ENCODE peak calls at places on chromosomes 11 and 22, in four cellular contexts. Y, R, I and A are unnamed samples.
A peak's percentile ranks its signal among the peaks of the same experiment; 100 is the strongest.

GRCh38 chr22:40348025-40348658 is 1.8 kb downstream of the ADSL start:
- DNase-seq in Y (peak; percentile 51), R (peak; percentile 47), I (no peak), A (peak; percentile 46)

GRCh38 chr11:96748639-96749370 is 359.0 kb downstream of the JRKL start:
- DNase-seq in Y (no peak), R (no peak), I (no peak), A (no peak)

GRCh38 chr22:32919629-32920028 is 118.1 kb downstream of the TIMP3 start:
- DNase-seq in Y (no peak), R (no peak), I (no peak), A (no peak)

GRCh38 chr11:119198925-119199324 is 7.2 kb upstream of the CBL start:
- DNase-seq in Y (no peak), R (no peak), I (no peak), A (no peak)

GRCh38 chr11:60321051-60321450 is 6.0 kb upstream of the MS4A6E start:
- DNase-seq in Y (no peak), R (no peak), I (no peak), A (no peak)

GRCh38 chr11:14554959-14555358 is 34.8 kb upstream of the PSMA1 start:
- DNase-seq in Y (no peak), R (no peak), I (no peak), A (no peak)

GRCh38 chr11:131495417-131495816 is 125.0 kb downstream of the NTM start:
- DNase-seq in Y (no peak), R (no peak), I (no peak), A (no peak)

GRCh38 chr11:46335271-46335670 is 12.0 kb upstream of the DGKZ start:
- DNase-seq in Y (no peak), R (no peak), I (no peak), A (no peak)

GRCh38 chr11:22792497-22792896 is 37.1 kb downstream of the SVIP start:
- DNase-seq in Y (peak; percentile 21), R (no peak), I (no peak), A (no peak)

GRCh38 chr11:124470516-124471231 is 25.2 kb upstream of the OR8B8 start:
- DNase-seq in Y (no peak), R (no peak), I (no peak), A (no peak)

GRCh38 chr22:42697542-42698013 is 23.1 kb downstream of the A4GALT start:
- DNase-seq in Y (no peak), R (no peak), I (no peak), A (no peak)

GRCh38 chr11:86120807-86121206 is 51.9 kb upstream of the PICALM start:
- DNase-seq in Y (no peak), R (no peak), I (no peak), A (no peak)

GRCh38 chr11:13463779-13464290 is 813 bp upstream of the BTBD10 start:
- DNase-seq in Y (no peak), R (no peak), I (no peak), A (no peak)

GRCh38 chr22:31509041-31509440 is 12.7 kb downstream of the SFI1 start:
- DNase-seq in Y (no peak), R (no peak), I (no peak), A (no peak)

GRCh38 chr22:17334054-17334453 is 35.2 kb upstream of the CECR2 start:
- DNase-seq in Y (peak; percentile 5), R (no peak), I (no peak), A (no peak)

GRCh38 chr11:27423125-27423524 is 49.5 kb downstream of the LGR4 start:
- DNase-seq in Y (no peak), R (peak; percentile 89), I (no peak), A (no peak)

GRCh38 chr11:110186456-110186855 is 93.3 kb downstream of the ZC3H12C start:
- DNase-seq in Y (no peak), R (no peak), I (no peak), A (no peak)

GRCh38 chr11:85798361-85798760 is 12.6 kb downstream of the SYTL2 start:
- DNase-seq in Y (no peak), R (no peak), I (no peak), A (no peak)

GRCh38 chr11:67572747-67573419 is 10.7 kb upstream of the GSTP1 start:
- DNase-seq in Y (peak; percentile 32), R (no peak), I (no peak), A (no peak)

GRCh38 chr11:37657645-37658044 is 1059.6 kb upstream of the RAG2 start:
- DNase-seq in Y (no peak), R (no peak), I (no peak), A (no peak)

GRCh38 chr22:38271101-38271500 is 1.7 kb downstream of the TMEM184B start:
- DNase-seq in Y (no peak), R (no peak), I (no peak), A (no peak)

GRCh38 chr11:121595717-121596156 is 143.0 kb upstream of the SORL1-AS1 start:
- DNase-seq in Y (no peak), R (no peak), I (no peak), A (no peak)

GRCh38 chr22:48301421-48301820 is 1526.3 kb downstream of the BRD1 start:
- DNase-seq in Y (no peak), R (no peak), I (no peak), A (no peak)

GRCh38 chr22:25100972-25101371 is 98.7 kb upstream of the CRYBB3 start:
- DNase-seq in Y (peak; percentile 76), R (no peak), I (no peak), A (no peak)

GRCh38 chr11:67558084-67558772 is 25.4 kb upstream of the GSTP1 start:
- DNase-seq in Y (no peak), R (no peak), I (peak; percentile 61), A (no peak)

GRCh38 chr11:2525166-2525861 is 80.5 kb downstream of the KCNQ1 start:
- DNase-seq in Y (no peak), R (no peak), I (no peak), A (no peak)

GRCh38 chr11:133082453-133082781 is 449.9 kb downstream of the OPCML start:
- DNase-seq in Y (no peak), R (no peak), I (no peak), A (no peak)

GRCh38 chr11:130128626-130129025 is 31.0 kb upstream of the ST14 start:
- DNase-seq in Y (no peak), R (no peak), I (no peak), A (no peak)

GRCh38 chr11:16749666-16750065 is 11.2 kb downstream of the C11orf58 start:
- DNase-seq in Y (no peak), R (no peak), I (no peak), A (no peak)

GRCh38 chr11:79076526-79077115 is 364.2 kb downstream of the TENM4 start:
- DNase-seq in Y (peak; percentile 55), R (no peak), I (no peak), A (no peak)

GRCh38 chr11:34646431-34646830 is 25.5 kb downstream of the EHF start:
- DNase-seq in Y (no peak), R (no peak), I (no peak), A (no peak)

GRCh38 chr11:100941033-100941432 is 188.6 kb downstream of the PGR start:
- DNase-seq in Y (no peak), R (no peak), I (no peak), A (no peak)

GRCh38 chr11:78567209-78567608 is 7.5 kb downstream of the NARS2 start:
- DNase-seq in Y (no peak), R (no peak), I (no peak), A (no peak)

GRCh38 chr11:61696602-61697001 is 16.4 kb downstream of the DAGLA start:
- DNase-seq in Y (no peak), R (no peak), I (no peak), A (no peak)

GRCh38 chr22:44615602-44616180 is 86.3 kb upstream of the PRR5 start:
- DNase-seq in Y (no peak), R (no peak), I (no peak), A (no peak)

GRCh38 chr11:127199306-127199801 is 198.8 kb upstream of the KIRREL3 start:
- DNase-seq in Y (no peak), R (no peak), I (no peak), A (no peak)

GRCh38 chr11:36257351-36257750 is 31.9 kb downstream of the COMMD9 start:
- DNase-seq in Y (no peak), R (no peak), I (no peak), A (no peak)
- TF ChIP-seq SPI1 in Y (no peak), R (no peak), I (no peak), A (no peak)

GRCh38 chr11:83035070-83035854 is 36.4 kb downstream of the RAB30 start:
- DNase-seq in Y (no peak), R (no peak), I (no peak), A (no peak)

GRCh38 chr11:83034673-83035014 is 37.1 kb downstream of the RAB30 start:
- DNase-seq in Y (no peak), R (no peak), I (no peak), A (no peak)

GRCh38 chr11:83033367-83033766 is 38.3 kb downstream of the RAB30 start:
- DNase-seq in Y (no peak), R (no peak), I (no peak), A (no peak)

GRCh38 chr11:83036701-83037100 is 35.0 kb downstream of the RAB30 start:
- DNase-seq in Y (no peak), R (no peak), I (no peak), A (no peak)

GRCh38 chr11:83033972-83034672 is 37.6 kb downstream of the RAB30 start:
- DNase-seq in Y (no peak), R (no peak), I (no peak), A (no peak)
- TF ChIP-seq SPI1 in Y (no peak), R (no peak), I (no peak), A (no peak)

DNA sequence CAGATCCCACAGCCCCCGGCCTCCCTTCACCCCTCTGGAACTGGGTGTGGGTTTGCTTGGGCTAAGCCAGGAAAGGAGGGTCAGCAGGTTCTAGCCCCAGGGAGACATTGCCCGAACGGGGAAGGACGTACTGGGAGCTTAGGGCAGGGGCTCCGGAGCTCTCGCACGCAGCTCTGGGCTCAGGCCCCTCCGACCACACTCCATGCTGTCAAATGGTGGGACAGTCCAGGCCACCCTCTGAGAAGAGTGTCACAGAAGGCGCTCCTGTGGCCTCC is 13.3 kb upstream of the TEF start:
- DNase-seq in Y (no peak), R (no peak), I (no peak), A (no peak)
- TF ChIP-seq SPI1 in Y (no peak), R (no peak), I (no peak), A (no peak)

GRCh38 chr11:11290354-11290753 is 62.7 kb downstream of the CSNK2A3 start:
- DNase-seq in Y (no peak), R (no peak), I (no peak), A (no peak)

GRCh38 chr11:11291432-11292015 is 61.5 kb downstream of the CSNK2A3 start:
- DNase-seq in Y (no peak), R (no peak), I (no peak), A (no peak)

GRCh38 chr11:11293798-11294611 is 59.0 kb downstream of the CSNK2A3 start:
- DNase-seq in Y (no peak), R (no peak), I (no peak), A (no peak)

GRCh38 chr11:11296434-11296833 is 56.6 kb downstream of the CSNK2A3 start:
- DNase-seq in Y (no peak), R (no peak), I (no peak), A (no peak)

DNA sequence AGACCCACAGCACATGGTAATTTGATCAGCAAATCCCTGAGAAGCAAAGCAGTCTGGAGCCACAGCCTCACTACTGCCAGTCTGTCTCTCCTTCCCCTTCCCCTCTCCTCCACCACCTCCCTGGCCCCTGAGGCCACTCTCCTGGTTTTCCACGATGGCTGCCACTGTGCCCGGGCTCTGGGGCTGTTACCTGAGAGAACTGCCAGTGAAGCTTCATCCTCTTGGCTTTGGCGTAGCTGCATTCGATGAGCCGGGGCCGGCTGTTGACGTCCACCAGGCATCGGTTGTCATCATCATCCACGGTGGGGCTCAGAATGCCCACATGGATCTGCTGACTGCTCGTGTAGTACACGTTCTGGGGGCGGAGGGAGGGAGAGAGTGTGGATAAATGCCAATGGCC is 60.2 kb downstream of the CSNK2A3 start:
- DNase-seq in Y (no peak), R (no peak), I (no peak), A (no peak)
- TF ChIP-seq SPI1 in Y (no peak), R (no peak), I (no peak), A (no peak)